ENCODE peak calls at places on chromosomes 16 and 17, in six cellular contexts. One of them, this sample, is unnamed. For H3K4me1, the result is how much of the 10 kb centered on the place peaks cover.

GRCh38 chr17:46800573-46800972 is 17.9 kb downstream of the WNT3 start:
- DNase-seq in thoracic aorta: no peak
- DNase-seq in IMR-90: no peak
- DNase-seq in breast epithelium: no peak
- DNase-seq in uterus: no peak
- DNase-seq in right lobe of liver: no peak
- DNase-seq in this sample: no peak

GRCh38 chr16:85879975-85880831 is 18.8 kb upstream of the IRF8 start:
- DNase-seq in IMR-90: no peak
- DNase-seq in breast epithelium: no peak
- DNase-seq in thoracic aorta: no peak
- DNase-seq in uterus: no peak
- DNase-seq in right lobe of liver: no peak
- DNase-seq in this sample: no peak

GRCh38 chr17:57609878-57610270 is 135.2 kb downstream of the CCDC182 start:
- DNase-seq in thoracic aorta: no peak
- DNase-seq in IMR-90: no peak
- DNase-seq in right lobe of liver: no peak
- DNase-seq in breast epithelium: no peak
- DNase-seq in uterus: no peak
- DNase-seq in this sample: no peak

GRCh38 chr16:8675183-8676159 is 1.1 kb downstream of the ABAT start:
- DNase-seq in thoracic aorta: no peak
- DNase-seq in uterus: no peak
- DNase-seq in IMR-90: no peak
- DNase-seq in breast epithelium: no peak
- DNase-seq in right lobe of liver: no peak
- DNase-seq in this sample: no peak

GRCh38 chr16:85716680-85717038 is 27.9 kb upstream of the GINS2 start:
- DNase-seq in uterus: no peak
- DNase-seq in IMR-90: no peak
- DNase-seq in thoracic aorta: no peak
- DNase-seq in breast epithelium: peak
- DNase-seq in right lobe of liver: no peak
- DNase-seq in this sample: no peak

GRCh38 chr17:77965354-77965753 is 6.9 kb downstream of the TNRC6C start:
- DNase-seq in breast epithelium: no peak
- DNase-seq in right lobe of liver: no peak
- DNase-seq in IMR-90: no peak
- DNase-seq in thoracic aorta: no peak
- DNase-seq in uterus: no peak
- DNase-seq in this sample: no peak

GRCh38 chr17:81713004-81713555 is 996 bp downstream of the SLC25A10 start:
- DNase-seq in thoracic aorta: no peak
- DNase-seq in right lobe of liver: peak
- DNase-seq in IMR-90: no peak
- DNase-seq in uterus: no peak
- DNase-seq in breast epithelium: no peak
- DNase-seq in this sample: no peak

GRCh38 chr17:9837551-9838471 is 12.1 kb downstream of the GLP2R start:
- DNase-seq in right lobe of liver: no peak
- DNase-seq in uterus: peak
- DNase-seq in IMR-90: peak
- DNase-seq in breast epithelium: no peak
- DNase-seq in thoracic aorta: no peak
- DNase-seq in this sample: no peak

GRCh38 chr16:87851601-87852000 is 17.7 kb downstream of the SLC7A5 start:
- DNase-seq in IMR-90: no peak
- DNase-seq in thoracic aorta: no peak
- DNase-seq in uterus: no peak
- DNase-seq in breast epithelium: no peak
- DNase-seq in right lobe of liver: peak
- DNase-seq in this sample: no peak

GRCh38 chr17:80731255-80731840 is 186.7 kb downstream of the RPTOR start:
- DNase-seq in right lobe of liver: no peak
- DNase-seq in thoracic aorta: no peak
- DNase-seq in breast epithelium: no peak
- DNase-seq in IMR-90: no peak
- DNase-seq in uterus: no peak
- DNase-seq in this sample: no peak

GRCh38 chr16:75620326-75621169 is 2.5 kb downstream of the ADAT1 start:
- DNase-seq in thoracic aorta: no peak
- DNase-seq in breast epithelium: no peak
- DNase-seq in IMR-90: no peak
- DNase-seq in uterus: no peak
- DNase-seq in right lobe of liver: no peak
- DNase-seq in this sample: no peak

GRCh38 chr16:68645494-68646388 is 631 bp downstream of the CDH3 start:
- DNase-seq in thoracic aorta: no peak
- DNase-seq in uterus: peak
- DNase-seq in right lobe of liver: no peak
- DNase-seq in IMR-90: no peak
- DNase-seq in breast epithelium: peak
- DNase-seq in this sample: peak

GRCh38 chr17:75238684-75239191 is 22.7 kb downstream of the GGA3 start:
- DNase-seq in breast epithelium: no peak
- DNase-seq in thoracic aorta: no peak
- DNase-seq in uterus: peak
- DNase-seq in IMR-90: peak
- DNase-seq in right lobe of liver: no peak
- DNase-seq in this sample: peak

GRCh38 chr16:56753410-56753809 is 23.5 kb downstream of the NUP93 start:
- DNase-seq in right lobe of liver: no peak
- DNase-seq in IMR-90: peak
- DNase-seq in thoracic aorta: no peak
- DNase-seq in breast epithelium: no peak
- DNase-seq in uterus: no peak
- DNase-seq in this sample: no peak

GRCh38 chr17:16989953-16990860 is 18.3 kb upstream of the TNFRSF13B start:
- DNase-seq in IMR-90: peak
- DNase-seq in breast epithelium: no peak
- DNase-seq in uterus: no peak
- DNase-seq in thoracic aorta: no peak
- DNase-seq in right lobe of liver: no peak
- DNase-seq in this sample: no peak

GRCh38 chr17:48457080-48457836 is 27.2 kb upstream of the SKAP1 start:
- DNase-seq in IMR-90: peak
- DNase-seq in breast epithelium: peak
- DNase-seq in thoracic aorta: no peak
- DNase-seq in uterus: peak
- DNase-seq in right lobe of liver: peak
- DNase-seq in this sample: peak

GRCh38 chr16:75627856-75628255 is 4.8 kb upstream of the ADAT1 start:
- DNase-seq in uterus: no peak
- DNase-seq in IMR-90: peak
- DNase-seq in thoracic aorta: no peak
- DNase-seq in right lobe of liver: no peak
- DNase-seq in breast epithelium: no peak
- DNase-seq in this sample: no peak

GRCh38 chr16:73711441-73712080 is 585.1 kb upstream of the PSMD7 start:
- DNase-seq in IMR-90: no peak
- DNase-seq in thoracic aorta: no peak
- DNase-seq in right lobe of liver: no peak
- DNase-seq in uterus: no peak
- DNase-seq in breast epithelium: no peak
- DNase-seq in this sample: no peak

GRCh38 chr16:11006666-11007065 is 62.3 kb downstream of the CLEC16A start:
- DNase-seq in uterus: no peak
- DNase-seq in breast epithelium: no peak
- DNase-seq in IMR-90: no peak
- DNase-seq in right lobe of liver: no peak
- DNase-seq in thoracic aorta: no peak
- DNase-seq in this sample: no peak

GRCh38 chr17:17935321-17936271 is 36.6 kb downstream of the TOM1L2 start:
- DNase-seq in right lobe of liver: no peak
- DNase-seq in uterus: no peak
- DNase-seq in breast epithelium: no peak
- DNase-seq in thoracic aorta: no peak
- DNase-seq in IMR-90: peak
- DNase-seq in this sample: peak

GRCh38 chr17:957856-958421 is 21.6 kb downstream of the NXN start:
- DNase-seq in uterus: no peak
- DNase-seq in thoracic aorta: no peak
- DNase-seq in IMR-90: no peak
- DNase-seq in breast epithelium: no peak
- DNase-seq in right lobe of liver: no peak
- DNase-seq in this sample: no peak
- H3K4me1 ChIP-seq in uterus: under half
- H3K4me1 ChIP-seq in thoracic aorta: under half
- H3K4me1 ChIP-seq in IMR-90: under half
- H3K4me1 ChIP-seq in breast epithelium: under half
- H3K4me1 ChIP-seq in right lobe of liver: under half
- H3K4me1 ChIP-seq in this sample: under half

GRCh38 chr16:50834701-50835100 is 92.8 kb downstream of the CYLD start:
- DNase-seq in breast epithelium: no peak
- DNase-seq in IMR-90: no peak
- DNase-seq in uterus: no peak
- DNase-seq in right lobe of liver: no peak
- DNase-seq in thoracic aorta: no peak
- DNase-seq in this sample: no peak
- H3K4me3 ChIP-seq in breast epithelium: no peak
- H3K4me3 ChIP-seq in IMR-90: no peak
- H3K4me3 ChIP-seq in uterus: no peak
- H3K4me3 ChIP-seq in right lobe of liver: no peak
- H3K4me3 ChIP-seq in thoracic aorta: no peak
- H3K4me3 ChIP-seq in this sample: no peak

DNA sequence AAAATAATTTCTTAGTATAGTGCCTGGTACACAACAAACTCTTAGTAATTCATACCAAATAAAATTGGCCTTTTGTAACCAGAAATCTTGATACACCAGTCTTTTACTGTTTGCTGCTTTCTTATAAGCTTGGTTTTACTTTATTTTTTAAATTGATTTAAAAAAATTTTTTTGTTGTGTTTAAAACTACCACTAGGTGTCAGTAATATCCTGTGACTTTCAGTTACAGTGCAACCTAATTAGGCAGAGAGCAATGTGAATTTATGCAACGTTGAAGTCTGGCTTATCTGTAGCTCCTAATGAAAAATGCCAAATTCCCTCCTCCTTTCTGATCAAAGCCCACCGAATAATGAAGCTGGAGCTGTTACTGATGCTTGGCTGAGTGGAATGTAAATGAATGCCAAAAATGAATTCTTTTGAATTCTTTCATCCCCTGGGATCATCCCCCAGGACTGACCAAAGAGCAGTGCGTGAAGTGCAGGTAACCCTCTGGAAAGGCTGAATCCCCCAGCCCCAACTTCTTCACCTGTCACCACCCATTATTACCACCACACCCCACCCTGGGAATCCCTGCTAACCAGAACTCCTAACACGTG is 3.8 kb downstream of the ERCC4 start:
- DNase-seq in uterus: no peak
- DNase-seq in thoracic aorta: no peak
- DNase-seq in right lobe of liver: no peak
- DNase-seq in breast epithelium: no peak
- DNase-seq in IMR-90: peak
- DNase-seq in this sample: no peak
- TF ChIP-seq CTCF in uterus: peak
- TF ChIP-seq CTCF in thoracic aorta: peak
- TF ChIP-seq CTCF in right lobe of liver: peak
- TF ChIP-seq CTCF in breast epithelium: peak
- TF ChIP-seq CTCF in IMR-90: peak
- TF ChIP-seq CTCF in this sample: peak

DNA sequence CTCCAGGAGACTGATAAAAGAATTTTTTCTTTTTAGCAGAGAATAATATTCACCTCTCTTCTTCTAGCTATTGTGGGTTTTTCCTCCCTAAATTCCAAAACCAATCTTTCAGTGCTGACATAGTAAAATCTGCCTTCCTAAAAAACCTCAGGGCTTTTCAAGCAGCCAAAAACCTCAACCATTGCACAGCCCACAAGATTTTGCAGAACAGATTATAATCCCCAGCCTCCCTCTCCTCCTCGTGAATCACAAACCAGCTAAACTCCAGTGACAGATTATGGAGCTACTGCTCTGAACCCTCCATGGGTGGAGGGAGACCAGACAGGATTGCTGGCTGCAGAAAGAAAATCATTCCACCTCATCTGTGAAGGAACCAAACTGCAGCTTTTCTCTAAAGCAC is 341.6 kb downstream of the SOX9 start:
- DNase-seq in thoracic aorta: no peak
- DNase-seq in breast epithelium: no peak
- DNase-seq in uterus: no peak
- DNase-seq in right lobe of liver: no peak
- DNase-seq in IMR-90: no peak
- DNase-seq in this sample: no peak
- H3K4me1 ChIP-seq in thoracic aorta: under half
- H3K4me1 ChIP-seq in breast epithelium: under half
- H3K4me1 ChIP-seq in uterus: under half
- H3K4me1 ChIP-seq in right lobe of liver: under half
- H3K4me1 ChIP-seq in IMR-90: under half
- H3K4me1 ChIP-seq in this sample: under half

GRCh38 chr17:41767324-41768042 is 19.0 kb downstream of the JUP start:
- DNase-seq in IMR-90: no peak
- DNase-seq in uterus: no peak
- DNase-seq in breast epithelium: no peak
- DNase-seq in thoracic aorta: no peak
- DNase-seq in right lobe of liver: no peak
- DNase-seq in this sample: no peak
- H3K4me3 ChIP-seq in IMR-90: no peak
- H3K4me3 ChIP-seq in uterus: no peak
- H3K4me3 ChIP-seq in breast epithelium: no peak
- H3K4me3 ChIP-seq in thoracic aorta: no peak
- H3K4me3 ChIP-seq in right lobe of liver: no peak
- H3K4me3 ChIP-seq in this sample: no peak